ENCODE peak calls at places on chromosomes 5 and 9, in nine cellular contexts. P is spleen, F is adrenal gland, J is bronchial epithelial cell, V is omental fat pad, U is cardiac muscle cell, I is mucosa of descending colon, G is lower leg skin, D is endothelial cell. B is an unnamed sample.

GRCh38 chr9:132032584-132032945 is 47.1 kb downstream of the MED27 start:
- DNase-seq in P (no peak), F (no peak), J (no peak), V (no peak), U (peak; percentile 90), I (no peak), G (no peak), D (no peak), B (no peak)

GRCh38 chr5:121890297-121890858 is 38.7 kb downstream of the FTMT start:
- DNase-seq in P (no peak), F (no peak), J (no peak), V (no peak), U (no peak), I (peak; percentile 25), G (no peak), D (no peak), B (no peak)

GRCh38 chr5:52502591-52502990 is 285.1 kb upstream of the ITGA1 start:
- DNase-seq in P (no peak), F (no peak), J (no peak), V (no peak), U (peak; percentile 6), I (no peak), G (no peak), D (no peak), B (no peak)

GRCh38 chr5:11563822-11564221 is 340.4 kb downstream of the CTNND2 start:
- DNase-seq in P (no peak), F (no peak), J (no peak), V (no peak), U (no peak), I (no peak), G (no peak), D (no peak), B (no peak)

GRCh38 chr9:86948153-86948929 is 1.0 kb upstream of the GAS1 start:
- DNase-seq in P (peak; percentile 91), F (peak; percentile 78), J (peak; percentile 59), V (peak; percentile 39), U (peak; percentile 83), I (peak; percentile 69), G (peak; percentile 95), D (peak; percentile 80), B (peak; percentile 82)

GRCh38 chr9:121929893-121930875 is 162.9 kb downstream of the TTLL11 start:
- DNase-seq in P (no peak), F (no peak), J (no peak), V (no peak), U (peak; percentile 78), I (no peak), G (no peak), D (peak; percentile 66), B (no peak)

GRCh38 chr9:14262836-14263235 is 51.1 kb downstream of the NFIB start:
- DNase-seq in P (no peak), F (no peak), J (no peak), V (no peak), U (no peak), I (no peak), G (no peak), D (no peak), B (no peak)

GRCh38 chr9:126611188-126611587 is 2.5 kb upstream of the LMX1B start:
- DNase-seq in P (no peak), F (no peak), J (no peak), V (no peak), U (no peak), I (no peak), G (no peak), D (peak; percentile 30), B (no peak)

GRCh38 chr5:59042683-59043082 is 459.8 kb downstream of the RAB3C start:
- DNase-seq in P (no peak), F (no peak), J (no peak), V (no peak), U (peak; percentile 13), I (peak; percentile 25), G (no peak), D (no peak), B (no peak)

GRCh38 chr9:6581266-6581665 is 64.3 kb downstream of the GLDC start:
- DNase-seq in P (no peak), F (no peak), J (no peak), V (no peak), U (no peak), I (no peak), G (no peak), D (no peak), B (no peak)

GRCh38 chr9:71403106-71403505 is 281.7 kb upstream of the TRPM3 start:
- DNase-seq in P (no peak), F (no peak), J (no peak), V (no peak), U (no peak), I (no peak), G (no peak), D (no peak), B (no peak)

GRCh38 chr5:83653669-83654068 is 67.0 kb downstream of the HAPLN1 start:
- DNase-seq in P (no peak), F (no peak), J (no peak), V (no peak), U (no peak), I (no peak), G (no peak), D (no peak), B (no peak)

GRCh38 chr9:2727966-2728613 is 10.8 kb downstream of the KCNV2 start:
- DNase-seq in P (no peak), F (peak; percentile 41), J (peak; percentile 72), V (no peak), U (peak; percentile 56), I (no peak), G (no peak), D (peak; percentile 7), B (peak; percentile 71)

GRCh38 chr5:14508046-14508445 is 73.5 kb upstream of the OTULINL start:
- DNase-seq in P (no peak), F (no peak), J (no peak), V (no peak), U (no peak), I (no peak), G (peak; percentile 50), D (no peak), B (no peak)

GRCh38 chr5:126100767-126101166 is 322.4 kb upstream of the GRAMD2B start:
- DNase-seq in P (no peak), F (no peak), J (no peak), V (no peak), U (peak; percentile 2), I (no peak), G (no peak), D (peak; percentile 6), B (no peak)

GRCh38 chr9:137305060-137305787 is 3.2 kb upstream of the NRARP start:
- DNase-seq in P (peak; percentile 89), F (peak; percentile 42), J (peak; percentile 55), V (no peak), U (peak; percentile 59), I (peak; percentile 90), G (peak; percentile 92), D (peak; percentile 78), B (peak; percentile 68)
- TF ChIP-seq CTCF in P (no peak), F (no peak), J (peak; percentile 47), V (no peak), U (peak; percentile 13), I (no peak), G (no peak), D (no peak), B (no peak)

DNA sequence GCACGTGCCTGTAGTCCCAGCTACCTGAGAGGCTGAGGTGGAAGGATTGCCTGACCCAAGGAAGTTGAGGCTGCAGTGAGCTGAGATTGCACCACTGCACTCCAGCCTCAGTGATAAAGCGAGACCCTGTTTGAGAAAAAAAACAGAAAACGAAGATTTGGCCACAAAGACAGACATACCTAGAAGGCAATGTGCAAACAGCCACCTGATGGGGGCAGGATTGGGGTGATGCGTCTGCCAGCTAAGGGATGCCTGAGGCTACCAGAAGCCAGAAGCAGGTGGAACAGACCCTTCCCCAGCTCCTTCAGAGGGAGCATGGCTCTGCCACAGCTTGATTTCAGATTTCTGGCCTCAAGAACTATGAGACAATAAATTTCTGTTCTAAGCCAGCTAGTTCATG is 2.9 kb downstream of the HIGD2A start:
- DNase-seq in P (peak; percentile 30), F (no peak), J (no peak), V (no peak), U (no peak), I (peak; percentile 29), G (no peak), D (no peak), B (no peak)
- TF ChIP-seq CTCF in P (no peak), F (no peak), J (no peak), V (no peak), U (no peak), I (no peak), G (no peak), D (no peak), B (no peak)

DNA sequence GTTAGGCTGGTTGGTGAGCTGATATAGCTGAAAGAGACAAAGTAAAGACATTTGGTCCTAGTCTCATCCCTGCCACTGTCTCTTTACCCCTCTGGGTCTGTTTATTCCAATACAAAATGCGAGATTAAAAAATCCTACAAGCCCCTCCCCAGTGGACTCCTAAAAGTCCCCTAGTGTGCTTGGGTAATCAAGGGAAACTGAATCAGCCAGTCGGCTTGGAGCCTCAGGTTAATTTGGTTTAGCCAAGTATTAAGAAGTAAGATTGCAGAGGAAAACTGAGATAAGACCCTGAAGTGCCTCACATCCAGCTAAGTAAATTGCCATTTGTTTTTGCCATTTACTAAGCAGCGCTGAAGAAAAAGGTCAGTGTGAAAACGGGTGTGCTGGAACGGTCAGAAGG is 10.4 kb downstream of the NIM1K start:
- DNase-seq in P (no peak), F (no peak), J (no peak), V (no peak), U (no peak), I (no peak), G (no peak), D (no peak), B (no peak)
- TF ChIP-seq CTCF in P (no peak), F (no peak), J (no peak), V (no peak), U (no peak), I (no peak), G (no peak), D (no peak), B (no peak)

DNA sequence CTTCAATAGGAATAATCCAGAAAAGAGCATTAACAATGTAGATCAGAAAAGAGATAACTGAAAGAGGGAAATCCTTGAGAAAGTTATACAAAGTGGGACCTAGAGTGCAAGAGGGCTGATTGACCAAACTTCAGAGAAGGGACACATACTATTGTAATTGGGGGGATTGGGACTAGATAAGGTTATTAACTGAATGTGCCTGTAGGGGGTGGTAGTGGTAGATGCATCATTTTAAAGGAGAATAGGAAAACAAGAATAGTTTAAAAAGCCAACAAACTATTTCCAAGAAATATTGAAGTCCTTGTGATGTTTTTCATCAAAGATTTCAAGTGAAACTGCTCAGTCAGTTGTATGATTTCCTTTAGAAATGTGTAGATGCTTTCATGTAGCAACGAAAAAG is 468.5 kb downstream of the TAF11L14 start:
- DNase-seq in P (no peak), F (no peak), J (no peak), V (no peak), U (no peak), I (no peak), G (no peak), D (no peak), B (no peak)
- TF ChIP-seq CTCF in P (no peak), F (no peak), J (no peak), V (no peak), U (no peak), I (no peak), G (no peak), D (peak; percentile 32), B (no peak)

B was measured in epithelial cell of esophagus.